ENCODE peak calls at places on chromosomes 16 and 17, in four cellular contexts. R, K, I and V are unnamed samples.

GRCh38 chr16:50067290-50067853 is 1.6 kb downstream of the HEATR3 start:
- DNase-seq in R (no peak), K (no peak), I (no peak), V (no peak)

GRCh38 chr17:61401280-61402072 is 1.8 kb downstream of the TBX2 start:
- DNase-seq in R (no peak), K (no peak), I (no peak), V (no peak)

GRCh38 chr17:40337351-40337750 is 27.2 kb downstream of the GJD3 start:
- DNase-seq in R (no peak), K (no peak), I (no peak), V (no peak)

GRCh38 chr17:4850236-4850635 is 17.1 kb downstream of the MINK1 start:
- DNase-seq in R (peak), K (no peak), I (no peak), V (no peak)

GRCh38 chr17:16013943-16014407 is 14.4 kb downstream of the TTC19 start:
- DNase-seq in R (no peak), K (no peak), I (no peak), V (no peak)

GRCh38 chr16:29943846-29944669 is 17.8 kb upstream of the TMEM219 start:
- DNase-seq in R (peak), K (peak), I (no peak), V (no peak)

GRCh38 chr17:41492351-41492750 is 2.6 kb upstream of the KRT36 start:
- DNase-seq in R (no peak), K (no peak), I (no peak), V (no peak)

GRCh38 chr16:54431041-54431996 is 144.7 kb upstream of the IRX3 start:
- DNase-seq in R (no peak), K (no peak), I (no peak), V (no peak)

GRCh38 chr16:66846831-66847230 is 2.6 kb downstream of the CA7 start:
- DNase-seq in R (no peak), K (no peak), I (no peak), V (no peak)

GRCh38 chr17:77558846-77559626 is 399.5 kb upstream of the TNRC6C start:
- DNase-seq in R (no peak), K (no peak), I (no peak), V (no peak)

GRCh38 chr17:40417258-40417608 is 463 bp downstream of the TOP2A start:
- DNase-seq in R (no peak), K (no peak), I (no peak), V (no peak)

GRCh38 chr17:82228278-82228841 is 482 bp upstream of the SLC16A3 start:
- DNase-seq in R (peak), K (no peak), I (no peak), V (no peak)

GRCh38 chr17:53659181-53659580 is 163.5 kb upstream of the KIF2B start:
- DNase-seq in R (no peak), K (no peak), I (no peak), V (no peak)

GRCh38 chr17:42459256-42459982 is 741 bp downstream of the ATP6V0A1 start:
- DNase-seq in R (peak), K (peak), I (no peak), V (no peak)

GRCh38 chr16:60180609-60181008 is 1446.5 kb upstream of the GOT2 start:
- DNase-seq in R (no peak), K (no peak), I (no peak), V (no peak)

GRCh38 chr16:21302898-21303528 is 24.9 kb upstream of the CRYM start:
- DNase-seq in R (peak), K (no peak), I (no peak), V (no peak)

GRCh38 chr16:79069118-79069517 is 531.4 kb downstream of the MAF start:
- DNase-seq in R (no peak), K (no peak), I (no peak), V (no peak)

GRCh38 chr16:49859139-49859947 is 3.4 kb upstream of the ZNF423 start:
- DNase-seq in R (peak), K (no peak), I (peak), V (no peak)

GRCh38 chr16:31501966-31502348 is 6.2 kb downstream of the RUSF1 start:
- DNase-seq in R (no peak), K (no peak), I (no peak), V (no peak)

GRCh38 chr16:85400305-85401205 is 212.6 kb upstream of the GSE1 start:
- DNase-seq in R (no peak), K (no peak), I (no peak), V (no peak)

GRCh38 chr16:17105239-17105721 is 365.5 kb downstream of the XYLT1 start:
- DNase-seq in R (no peak), K (no peak), I (no peak), V (no peak)

GRCh38 chr17:59154721-59155438 is at the start of gene SKA2:
- DNase-seq in R (peak), K (peak), I (peak), V (no peak)

GRCh38 chr17:42844761-42845555 is 578 bp downstream of the AOC2 start:
- DNase-seq in R (no peak), K (no peak), I (no peak), V (no peak)

GRCh38 chr16:63613701-63614100 is 1508.2 kb downstream of the CDH11 start:
- DNase-seq in R (no peak), K (no peak), I (no peak), V (no peak)

GRCh38 chr16:84098939-84099338 is 17.8 kb downstream of the MBTPS1 start:
- DNase-seq in R (no peak), K (no peak), I (no peak), V (no peak)

GRCh38 chr17:28043296-28043695 is 819 bp downstream of the NLK start:
- DNase-seq in R (no peak), K (no peak), I (no peak), V (no peak)

GRCh38 chr16:27712251-27712711 is 162.3 kb downstream of the KATNIP start:
- DNase-seq in R (no peak), K (no peak), I (no peak), V (no peak)

GRCh38 chr17:45288825-45289224 is 26.9 kb upstream of the SPATA32 start:
- DNase-seq in R (no peak), K (peak), I (no peak), V (no peak)

GRCh38 chr17:81037026-81037782 is 2.3 kb downstream of the BAIAP2 start:
- DNase-seq in R (no peak), K (peak), I (no peak), V (no peak)

GRCh38 chr16:19997264-19997663 is 76.4 kb downstream of the GPR139 start:
- DNase-seq in R (no peak), K (no peak), I (no peak), V (no peak)

GRCh38 chr17:33234930-33235685 is 58.0 kb downstream of the ASIC2 start:
- DNase-seq in R (peak), K (peak), I (peak), V (no peak)

GRCh38 chr17:21194210-21194609 is 19.8 kb downstream of the TMEM11 start:
- DNase-seq in R (no peak), K (no peak), I (no peak), V (no peak)

GRCh38 chr17:79949646-79950292 is 85.9 kb downstream of the TBC1D16 start:
- DNase-seq in R (no peak), K (no peak), I (peak), V (no peak)

GRCh38 chr17:60231234-60231633 is 81.5 kb downstream of the CA4 start:
- DNase-seq in R (no peak), K (no peak), I (no peak), V (no peak)

GRCh38 chr17:36623281-36623680 is 21.9 kb downstream of the MRM1 start:
- DNase-seq in R (no peak), K (no peak), I (no peak), V (no peak)
- TF ChIP-seq POLR2AphosphoS5 in R (no peak), K (no peak), I (no peak), V (no peak)

GRCh38 chr17:66952031-66952524 is 12.4 kb upstream of the CACNG4 start:
- DNase-seq in R (peak), K (peak), I (no peak), V (no peak)
- TF ChIP-seq POLR2AphosphoS5 in R (peak), K (peak), I (no peak), V (no peak)

DNA sequence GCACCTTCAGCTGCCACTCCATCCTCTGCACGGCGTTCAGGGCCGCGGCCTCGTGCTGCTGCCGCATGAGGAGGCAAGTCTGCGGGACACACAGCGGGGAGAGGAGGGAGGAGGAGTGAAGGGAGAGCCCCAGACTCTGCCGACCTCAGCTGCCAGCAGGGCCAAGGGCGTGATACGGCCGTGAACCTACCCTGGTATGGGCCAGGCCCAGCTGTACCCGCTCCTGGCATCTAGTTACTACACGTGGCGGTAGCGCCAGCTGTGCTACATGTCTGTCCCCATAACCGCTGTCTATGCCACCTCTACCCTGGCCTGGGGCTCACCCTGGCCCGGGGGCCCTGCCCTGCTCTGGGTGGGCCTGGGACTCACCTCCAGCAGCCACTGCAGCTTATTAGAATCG is 51.1 kb downstream of the ZNF778 start:
- DNase-seq in R (no peak), K (no peak), I (no peak), V (no peak)
- TF ChIP-seq POLR2AphosphoS5 in R (peak), K (no peak), I (no peak), V (no peak)

GRCh38 chr16:2157480-2158261 is 2.1 kb downstream of the TRAF7 start:
- DNase-seq in R (peak), K (no peak), I (no peak), V (no peak)
- TF ChIP-seq POLR2AphosphoS5 in R (no peak), K (no peak), I (no peak), V (no peak)

GRCh38 chr17:56831364-56832095 is 2.2 kb downstream of the C17orf67 start:
- DNase-seq in R (no peak), K (no peak), I (no peak), V (no peak)

GRCh38 chr17:56833812-56834379 is at the start of the genes C17orf67 and DGKE:
- DNase-seq in R (peak), K (peak), I (peak), V (peak)

GRCh38 chr17:56832446-56832845 is 1.3 kb downstream of the C17orf67 start:
- DNase-seq in R (no peak), K (no peak), I (no peak), V (no peak)

GRCh38 chr17:56834380-56835258 is 668 bp downstream of the DGKE start:
- DNase-seq in R (peak), K (peak), I (peak), V (no peak)

DNA sequence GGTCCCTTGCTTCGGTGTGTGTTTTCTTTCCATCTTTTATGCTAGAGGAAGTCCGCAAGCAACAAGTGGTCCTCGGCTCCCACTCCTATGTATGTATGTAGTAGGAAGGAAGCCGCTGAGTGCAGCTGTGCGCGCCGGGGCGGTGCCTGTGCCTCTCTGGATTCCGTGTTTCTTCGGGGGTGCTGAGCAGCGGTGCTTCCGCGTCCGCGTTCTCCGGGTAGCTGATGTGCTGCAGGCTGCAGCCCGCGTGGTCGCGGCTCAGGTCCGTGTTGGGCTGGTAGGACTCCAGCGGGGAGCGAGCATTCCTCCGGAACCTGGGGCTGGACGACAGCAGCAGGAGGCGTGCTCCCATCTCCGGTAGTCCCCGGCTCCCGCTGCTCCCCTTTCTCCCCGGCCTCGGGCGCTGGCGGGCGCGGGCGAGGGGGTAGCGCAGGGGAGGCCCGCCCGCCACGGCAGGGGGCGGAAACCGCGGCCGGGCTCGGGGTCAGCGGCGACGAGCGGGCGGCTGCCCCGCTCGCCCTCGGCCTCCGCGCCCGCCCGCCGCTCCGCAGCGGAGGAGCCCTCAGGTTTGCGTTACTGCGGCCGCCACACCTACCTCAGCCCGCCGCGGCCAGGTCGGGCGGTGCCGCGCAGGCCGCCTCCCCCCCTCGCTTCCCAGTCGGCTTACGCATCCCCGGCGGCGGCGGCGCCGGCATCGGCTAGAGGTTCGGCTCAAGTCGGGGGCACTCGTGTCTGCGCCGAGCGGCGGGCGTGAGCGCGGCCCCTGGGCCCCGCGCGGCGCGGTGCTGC is 503 bp downstream of the C17orf67 start:
- DNase-seq in R (peak), K (peak), I (no peak), V (no peak)
- TF ChIP-seq POLR2AphosphoS5 in R (peak), K (no peak), I (no peak), V (no peak)

DNA sequence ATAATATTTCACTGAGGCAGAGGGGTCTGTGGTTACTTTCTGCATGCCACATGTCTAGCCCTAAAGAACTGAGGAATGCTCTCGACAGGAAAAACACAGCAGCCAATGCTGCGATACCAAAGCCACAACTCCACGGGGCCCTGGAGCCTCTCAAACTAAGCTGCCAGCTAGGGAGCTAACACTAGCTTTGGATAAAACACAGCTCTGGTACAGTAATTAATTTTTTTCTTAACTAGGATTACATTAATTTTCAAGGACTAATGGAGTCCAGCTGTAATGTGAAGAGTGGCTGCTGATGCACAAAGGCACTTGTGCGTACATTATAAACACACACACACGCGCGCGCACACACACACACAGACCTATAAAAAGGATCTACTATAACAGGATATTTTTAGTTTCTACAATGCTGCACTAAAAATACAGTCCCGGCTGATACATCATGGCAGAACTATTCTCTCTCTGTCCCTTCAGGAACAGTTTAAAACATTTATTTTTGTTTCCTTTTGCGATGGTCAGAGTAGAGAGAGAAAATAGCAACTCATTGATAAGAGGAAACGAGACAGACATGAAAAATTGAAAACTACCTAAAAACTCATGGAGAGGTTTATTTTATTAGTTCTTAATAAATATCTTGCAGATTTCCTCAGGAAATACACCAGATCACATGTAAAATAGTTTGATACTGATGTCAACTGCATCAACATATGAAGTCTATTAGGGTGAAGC is 88.5 kb downstream of the SMG6 start:
- DNase-seq in R (peak), K (no peak), I (no peak), V (no peak)
- TF ChIP-seq POLR2AphosphoS5 in R (peak), K (peak), I (no peak), V (no peak)

GRCh38 chr16:68362952-68363846 is 52.4 kb downstream of the PRMT7 start:
- DNase-seq in R (no peak), K (no peak), I (no peak), V (no peak)
- TF ChIP-seq POLR2AphosphoS5 in R (no peak), K (no peak), I (no peak), V (no peak)

GRCh38 chr16:46884513-46885293 is 541 bp downstream of the GPT2 start:
- DNase-seq in R (peak), K (no peak), I (no peak), V (no peak)
- TF ChIP-seq POLR2AphosphoS5 in R (no peak), K (no peak), I (no peak), V (no peak)

DNA sequence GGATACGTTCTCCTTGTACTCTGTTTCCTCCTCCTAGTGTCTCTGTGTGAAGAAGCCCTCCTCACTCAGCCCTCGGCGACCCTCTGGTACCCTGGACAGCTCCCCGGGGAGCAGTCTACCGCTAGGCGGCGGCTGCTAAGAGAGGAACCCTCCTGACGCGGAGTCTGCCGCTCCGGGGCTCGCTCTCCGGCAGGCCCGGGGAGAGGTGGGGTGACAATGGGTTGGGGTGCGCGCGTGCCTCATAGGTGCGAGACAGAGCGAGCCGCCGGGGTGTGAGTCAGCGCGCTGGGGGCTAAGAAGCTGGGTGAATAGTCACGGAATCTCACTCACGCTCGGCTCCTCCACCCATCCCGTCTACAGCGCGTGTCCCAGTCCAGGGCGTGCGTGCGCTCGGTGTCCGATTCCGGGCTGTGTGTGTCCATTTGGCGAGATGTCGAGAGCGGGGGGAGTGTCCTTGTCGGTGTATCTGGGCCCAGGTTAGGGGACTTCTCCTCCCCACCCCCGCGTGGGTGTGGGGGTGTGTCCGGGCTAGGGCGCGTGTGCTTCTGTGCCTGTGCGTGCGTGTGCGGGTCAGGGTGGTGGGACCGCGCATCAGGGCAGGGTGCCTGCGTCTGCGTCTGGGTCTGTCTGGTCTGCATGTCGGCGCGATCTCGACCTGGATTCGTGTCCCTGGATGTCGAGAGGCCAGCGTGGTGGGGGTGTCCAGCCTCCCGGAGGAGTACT is 578 bp upstream of the HS3ST2 start:
- DNase-seq in R (peak), K (peak), I (peak), V (no peak)
- TF ChIP-seq POLR2AphosphoS5 in R (no peak), K (no peak), I (no peak), V (no peak)